ENCODE peak calls at places on chromosomes 1 and 21, in nine cellular contexts. D is Right ventricle myocardium superior; P is H1; F is CD8-positive, alpha-beta T cell; W is left lung; V is fibroblast of villous mesenchyme; E is smooth muscle cell of the brain vasculature; C is NCI-H446; T is nucleus accumbens. X is an unnamed sample.

GRCh38 chr1:29878501-29878900 is 642.2 kb downstream of the PTPRU start:
- DNase-seq in W (no peak), P (no peak), C (no peak), V (no peak), T (no peak), F (no peak), E (no peak), D (no peak), X (no peak)

GRCh38 chr21:37670883-37671282 is 245.4 kb downstream of the KCNJ6 start:
- DNase-seq in V (peak), F (no peak), E (no peak), W (peak), D (no peak), T (no peak), P (no peak), C (no peak), X (no peak)

GRCh38 chr1:7289694-7290093 is 481.4 kb upstream of the VAMP3 start:
- DNase-seq in C (no peak), P (no peak), D (no peak), F (no peak), T (no peak), E (no peak), V (no peak), W (no peak), X (no peak)

GRCh38 chr1:39105841-39106765 is 80.0 kb downstream of the NDUFS5 start:
- DNase-seq in E (no peak), P (peak), F (no peak), V (peak), C (peak), W (peak), D (peak), T (no peak), X (no peak)

GRCh38 chr1:102732927-102733326 is 375.4 kb downstream of the COL11A1 start:
- DNase-seq in F (no peak), V (peak), D (no peak), E (no peak), T (no peak), C (peak), W (no peak), P (no peak), X (no peak)

GRCh38 chr1:181676269-181676668 is 193.0 kb downstream of the CACNA1E start:
- DNase-seq in P (peak), C (no peak), W (no peak), V (peak), F (no peak), E (no peak), D (no peak), T (peak), X (peak)

GRCh38 chr1:45868861-45869260 is 65.4 kb downstream of the MAST2 start:
- DNase-seq in V (no peak), E (no peak), W (no peak), P (no peak), T (no peak), D (no peak), F (no peak), C (no peak), X (no peak)

GRCh38 chr1:157199421-157199755 is 61.2 kb upstream of the ETV3 start:
- DNase-seq in T (no peak), E (no peak), D (no peak), V (peak), W (no peak), F (no peak), C (no peak), P (no peak), X (no peak)

GRCh38 chr1:161235957-161236775 is 1.8 kb downstream of the NR1I3 start:
- DNase-seq in W (no peak), C (no peak), D (no peak), F (no peak), V (no peak), P (no peak), T (no peak), E (no peak), X (no peak)

GRCh38 chr1:20496241-20496661 is 10.2 kb upstream of the CAMK2N1 start:
- DNase-seq in E (peak), F (no peak), T (no peak), V (no peak), C (no peak), P (no peak), D (no peak), W (no peak), X (no peak)

GRCh38 chr1:214277704-214278635 is 3.0 kb upstream of the SMYD2 start:
- DNase-seq in C (no peak), P (no peak), T (no peak), W (no peak), D (no peak), V (no peak), F (no peak), E (no peak), X (no peak)

GRCh38 chr1:240474133-240474614 is 137.8 kb downstream of the GREM2 start:
- DNase-seq in V (peak), F (no peak), E (no peak), C (no peak), W (no peak), P (no peak), D (no peak), T (no peak), X (no peak)

GRCh38 chr1:198423701-198424100 is 116.8 kb downstream of the ATP6V1G3 start:
- DNase-seq in W (no peak), D (no peak), V (no peak), T (no peak), C (no peak), E (no peak), P (no peak), F (no peak), X (no peak)

GRCh38 chr1:198496216-198497143 is 44.0 kb downstream of the ATP6V1G3 start:
- DNase-seq in T (no peak), V (peak), E (no peak), D (no peak), F (no peak), C (no peak), P (no peak), W (no peak), X (no peak)

GRCh38 chr1:201334325-201335173 is 42.9 kb downstream of the TNNT2 start:
- DNase-seq in F (no peak), E (no peak), P (no peak), W (no peak), T (no peak), D (no peak), V (no peak), C (no peak), X (no peak)

GRCh38 chr1:23168079-23168461 is 586 bp downstream of the LUZP1 start:
- DNase-seq in D (peak), F (no peak), C (no peak), P (no peak), W (peak), E (no peak), T (no peak), V (no peak), X (no peak)

GRCh38 chr1:168407832-168408530 is 127.3 kb downstream of the TBX19 start:
- DNase-seq in D (no peak), P (no peak), V (no peak), E (no peak), W (no peak), C (no peak), T (no peak), F (no peak), X (no peak)

GRCh38 chr1:202844935-202845334 is 34.2 kb downstream of the PCAT6 start:
- DNase-seq in E (no peak), C (no peak), P (no peak), F (no peak), D (no peak), T (no peak), V (peak), W (no peak), X (no peak)

GRCh38 chr1:16625497-16626408 is 12.4 kb upstream of the NBPF1 start:
- DNase-seq in D (peak), E (no peak), P (peak), C (no peak), V (no peak), W (peak), F (no peak), T (no peak), X (no peak)

GRCh38 chr1:93448983-93449805 is 1.3 kb downstream of the FNBP1L start:
- DNase-seq in E (no peak), F (no peak), W (peak), D (no peak), C (peak), P (peak), T (no peak), V (peak), X (no peak)

GRCh38 chr1:223843934-223844333 is 1.8 kb downstream of the TP53BP2 start:
- DNase-seq in F (no peak), P (no peak), T (no peak), E (no peak), D (no peak), W (no peak), V (no peak), C (no peak), X (no peak)

GRCh38 chr1:156642265-156643185 is 608 bp downstream of the BCAN start:
- DNase-seq in F (no peak), C (no peak), W (no peak), T (no peak), P (no peak), V (no peak), D (no peak), E (no peak), X (no peak)

GRCh38 chr1:237045278-237046016 is 3.5 kb downstream of the RYR2 start:
- DNase-seq in F (no peak), P (no peak), E (no peak), D (no peak), T (no peak), W (no peak), C (no peak), V (no peak), X (no peak)